ENCODE peak calls at places on chromosomes 1 and 21, in seven cellular contexts. E is GM23338, R is PC-3, V is GM23248, Y is Karpas-422, J is MM.1S, U is OCI-LY7. C is an unnamed sample.
A peak's percentile ranks its signal among the peaks of the same experiment; 100 is the strongest.

GRCh38 chr1:7209340-7209739 is 424.1 kb downstream of the CAMTA1 start:
- DNase-seq in E (no peak), R (no peak), V (no peak), Y (no peak), J (no peak), U (no peak), C (no peak)

GRCh38 chr1:180151508-180151907 is 3.2 kb upstream of the QSOX1 start:
- DNase-seq in E (no peak), R (peak; percentile 94), V (peak; percentile 81), Y (no peak), J (no peak), U (no peak), C (no peak)

GRCh38 chr1:64133036-64133435 is 70.4 kb upstream of the UBE2U start:
- DNase-seq in E (no peak), R (peak; percentile 97), V (peak; percentile 94), Y (no peak), J (no peak), U (no peak), C (peak; percentile 27)

GRCh38 chr1:118118469-118118868 is 66.6 kb downstream of the SPAG17 start:
- DNase-seq in E (no peak), R (no peak), V (no peak), Y (no peak), J (no peak), U (no peak), C (no peak)

GRCh38 chr21:25845729-25846256 is 111.0 kb downstream of the GABPA start:
- DNase-seq in E (no peak), R (no peak), V (peak; percentile 29), Y (no peak), J (no peak), U (no peak), C (no peak)

GRCh38 chr1:230976360-230976759 is 2.3 kb downstream of the TTC13 start:
- DNase-seq in E (no peak), R (no peak), V (no peak), Y (no peak), J (no peak), U (no peak), C (no peak)

GRCh38 chr1:90045853-90046563 is 51.1 kb downstream of the ZNF326 start:
- DNase-seq in E (peak; percentile 67), R (peak; percentile 50), V (peak; percentile 38), Y (peak; percentile 69), J (peak; percentile 11), U (peak; percentile 29), C (peak; percentile 8)

GRCh38 chr21:25929859-25930520 is 195.2 kb downstream of the GABPA start:
- DNase-seq in E (peak; percentile 38), R (no peak), V (no peak), Y (no peak), J (no peak), U (no peak), C (no peak)

GRCh38 chr1:163652441-163652840 is 330.7 kb downstream of the NUF2 start:
- DNase-seq in E (no peak), R (no peak), V (no peak), Y (no peak), J (no peak), U (no peak), C (no peak)

GRCh38 chr1:245310605-245311531 is 156.1 kb downstream of the KIF26B start:
- DNase-seq in E (peak; percentile 28), R (no peak), V (peak; percentile 58), Y (peak; percentile 73), J (no peak), U (peak; percentile 4), C (no peak)
- H3K9me2 ChIP-seq in E (no peaks in the 10 kb centered on the region), R (no peaks in the 10 kb centered on the region), V (no peaks in the 10 kb centered on the region), Y (no peaks in the 10 kb centered on the region), J (no peaks in the 10 kb centered on the region), U (no peaks in the 10 kb centered on the region), C (no peaks in the 10 kb centered on the region)

DNA sequence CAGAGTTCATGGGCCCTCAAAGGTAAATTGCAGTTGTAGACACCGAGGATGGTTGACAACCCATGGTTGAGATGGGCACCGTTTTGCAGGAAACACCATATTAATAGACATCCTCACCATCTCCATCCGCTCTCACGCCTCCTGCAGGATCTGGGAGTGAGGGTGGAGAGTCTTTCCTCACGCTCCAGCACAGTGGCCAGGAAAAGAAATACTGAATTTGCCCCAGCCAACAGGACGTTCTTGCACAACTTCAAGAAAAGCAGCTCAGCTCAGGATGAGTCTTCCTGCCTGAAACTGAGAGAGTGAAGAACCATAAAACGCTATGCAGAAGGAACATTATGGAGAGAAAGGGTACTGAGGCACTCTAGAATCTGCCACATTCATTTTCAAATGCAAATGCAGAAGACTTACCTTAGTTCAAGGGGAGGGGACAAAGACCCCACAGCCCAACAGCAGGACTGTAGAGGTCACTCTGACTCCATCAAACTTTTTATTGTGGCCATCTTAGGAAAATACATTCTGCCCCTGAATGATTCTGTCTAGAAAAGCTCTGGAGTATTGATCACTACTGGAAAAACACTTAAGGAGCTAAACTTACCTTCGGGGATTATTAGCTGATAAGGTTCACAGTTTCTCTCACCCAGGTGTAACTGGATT is 9.3 kb downstream of the SLAMF8 start:
- DNase-seq in E (peak; percentile 16), R (no peak), V (no peak), Y (no peak), J (no peak), U (peak; percentile 2), C (no peak)
- H3K9me2 ChIP-seq in E (no peaks in the 10 kb centered on the region), R (no peaks in the 10 kb centered on the region), V (no peaks in the 10 kb centered on the region), Y (no peaks in the 10 kb centered on the region), J (no peaks in the 10 kb centered on the region), U (no peaks in the 10 kb centered on the region), C (no peaks in the 10 kb centered on the region)

DNA sequence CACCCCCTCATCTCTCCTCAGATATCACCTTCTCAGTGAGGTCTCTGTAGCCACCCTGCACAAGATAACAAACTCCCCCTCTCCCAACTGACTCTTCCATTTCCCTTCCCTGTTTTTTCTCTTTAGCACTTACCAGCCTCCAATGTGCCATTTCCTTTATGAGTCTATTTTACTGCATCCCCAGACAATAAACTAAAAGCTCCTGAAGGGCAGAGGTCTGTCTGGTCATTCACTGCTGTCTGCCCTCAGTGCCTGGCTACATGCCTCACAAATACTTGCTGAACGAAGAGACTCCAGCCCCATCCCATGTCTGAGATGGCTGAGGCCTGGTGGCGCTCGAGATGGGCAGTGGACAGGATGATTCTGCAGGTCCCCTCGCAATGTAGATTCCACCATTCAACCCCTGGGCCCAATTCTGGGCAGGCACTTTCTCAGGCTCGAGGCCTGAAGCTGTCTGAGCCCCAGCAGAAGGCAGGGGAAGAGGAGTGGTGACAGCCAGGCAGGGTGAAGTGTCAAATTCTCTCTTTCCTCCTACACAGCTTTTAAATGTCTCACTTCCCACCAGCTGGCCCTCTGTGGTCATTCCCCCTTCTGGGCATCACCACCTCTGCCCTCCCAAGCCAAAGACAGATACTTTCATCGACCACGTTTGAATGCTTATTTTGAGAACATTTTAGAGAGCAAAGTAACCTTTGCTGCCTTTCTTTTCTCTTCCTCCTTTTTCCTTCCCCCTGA is 6.7 kb downstream of the LRRN2 start:
- DNase-seq in E (no peak), R (no peak), V (no peak), Y (no peak), J (no peak), U (no peak), C (no peak)
- H3K9me2 ChIP-seq in E (no peaks in the 10 kb centered on the region), R (no peaks in the 10 kb centered on the region), V (no peaks in the 10 kb centered on the region), Y (no peaks in the 10 kb centered on the region), J (no peaks in the 10 kb centered on the region), U (no peaks in the 10 kb centered on the region), C (no peaks in the 10 kb centered on the region)

DNA sequence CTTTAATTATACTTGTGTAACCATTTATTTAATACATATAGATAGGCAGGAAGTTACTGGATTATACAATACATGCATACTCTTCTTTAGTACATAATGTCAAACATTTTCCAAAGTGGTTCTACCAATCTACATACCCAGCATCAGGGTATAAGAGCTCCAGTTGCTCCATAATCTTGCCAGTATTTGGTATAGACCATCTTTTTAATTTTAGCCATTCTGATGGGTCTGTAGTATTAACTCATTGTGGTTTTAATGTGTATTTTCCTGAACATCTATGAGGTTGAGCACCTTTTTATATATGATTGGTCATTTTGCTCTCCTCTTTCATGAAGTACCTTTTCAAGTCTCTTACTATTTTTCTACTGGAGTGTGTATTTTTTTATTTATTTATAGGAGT is 32.1 kb downstream of the EBNA1BP2 start:
- DNase-seq in E (no peak), R (no peak), V (no peak), Y (no peak), J (no peak), U (no peak), C (no peak)
- H3K9me2 ChIP-seq in E (no peaks in the 10 kb centered on the region), R (no peaks in the 10 kb centered on the region), V (no peaks in the 10 kb centered on the region), Y (no peaks in the 10 kb centered on the region), J (no peaks in the 10 kb centered on the region), U (no peaks in the 10 kb centered on the region), C (no peaks in the 10 kb centered on the region)

GRCh38 chr21:28317177-28317950 is 675.3 kb downstream of the LTN1 start:
- DNase-seq in E (no peak), R (no peak), V (no peak), Y (no peak), J (no peak), U (no peak), C (no peak)
- H3K9me2 ChIP-seq in E (no peaks in the 10 kb centered on the region), R (peaks cover 3% of the 10 kb centered on the region), V (no peaks in the 10 kb centered on the region), Y (no peaks in the 10 kb centered on the region), J (no peaks in the 10 kb centered on the region), U (no peaks in the 10 kb centered on the region), C (no peaks in the 10 kb centered on the region)

DNA sequence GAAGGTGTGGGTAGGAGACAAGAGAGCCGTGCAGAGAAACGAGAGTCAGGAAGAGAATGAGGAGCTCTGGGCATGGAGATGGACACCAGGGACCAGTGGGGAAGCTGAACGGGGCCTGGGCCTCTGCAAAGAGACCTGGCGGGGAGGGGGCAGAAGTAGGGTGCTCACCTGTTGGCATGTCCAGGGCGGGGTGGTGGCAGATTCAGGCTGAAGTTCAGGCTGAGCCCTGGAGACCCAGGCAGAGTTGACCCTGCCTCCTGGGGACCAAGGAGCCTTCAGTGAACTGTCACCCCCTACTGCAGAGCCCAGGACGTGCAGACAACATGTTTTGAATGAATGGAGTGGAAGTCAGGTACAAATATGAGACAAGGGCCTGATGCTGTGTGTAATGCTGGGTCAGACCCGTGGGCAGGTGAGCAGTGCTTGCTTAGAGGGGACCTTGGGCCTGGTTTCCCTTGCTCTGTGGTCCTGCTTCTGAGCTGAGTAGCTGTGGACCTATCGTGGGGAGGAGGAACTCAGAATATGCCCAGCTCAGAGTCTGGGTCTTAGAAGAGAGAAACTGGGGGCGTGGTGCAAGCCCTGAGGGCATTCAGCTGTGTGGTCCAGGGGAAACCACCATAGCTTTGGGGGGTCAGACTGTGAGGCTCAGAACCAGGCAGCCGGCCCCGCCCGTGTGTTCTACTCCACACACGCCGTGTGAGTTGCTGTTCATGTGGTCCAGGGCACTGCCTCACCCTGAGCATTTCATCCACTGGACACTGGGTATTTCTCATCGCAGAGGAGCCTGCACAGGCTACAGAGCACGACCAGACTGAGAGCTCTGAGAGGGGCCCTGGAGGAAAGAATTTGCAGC is 21.3 kb upstream of the UMODL1 start:
- DNase-seq in E (no peak), R (no peak), V (no peak), Y (no peak), J (no peak), U (no peak), C (no peak)
- H3K9me2 ChIP-seq in E (no peaks in the 10 kb centered on the region), R (no peaks in the 10 kb centered on the region), V (no peaks in the 10 kb centered on the region), Y (no peaks in the 10 kb centered on the region), J (no peaks in the 10 kb centered on the region), U (no peaks in the 10 kb centered on the region), C (no peaks in the 10 kb centered on the region)

C was measured in HCT116.